ENCODE peak calls at places on chromosomes 5 and 9, in eight cellular contexts. X is lung, C is A549, Q is NT2/D1, U is HCT116, T is spleen, M is PC-9, B is tibial artery. V is an unnamed sample. For H3K9me3 and H3K4me1, the result is how much of the 10 kb centered on the place peaks cover.

GRCh38 chr9:115225459-115226116 is 107.6 kb upstream of the TNC start:
- DNase-seq in Q (no peak), T (no peak), U (no peak), M (no peak), C (no peak), B (no peak), X (no peak), V (no peak)

GRCh38 chr5:69032009-69032408 is 61.8 kb upstream of the SLC30A5 start:
- DNase-seq in X (no peak), T (no peak), Q (no peak), M (no peak), U (no peak), B (no peak), C (peak), V (no peak)

GRCh38 chr9:133333011-133333410 is 3.0 kb downstream of the SURF6 start:
- DNase-seq in U (no peak), B (peak), C (no peak), Q (no peak), M (no peak), T (peak), X (no peak), V (peak)

GRCh38 chr5:64746446-64746845 is 22.0 kb downstream of the SREK1IP1 start:
- DNase-seq in B (no peak), C (no peak), X (no peak), Q (no peak), U (no peak), M (no peak), T (no peak), V (no peak)

GRCh38 chr9:135905380-135906282 is 1.7 kb downstream of the CAMSAP1 start:
- DNase-seq in T (peak), X (no peak), B (no peak), M (peak), Q (no peak), U (peak), C (no peak), V (no peak)

GRCh38 chr9:73006986-73007385 is 54.1 kb upstream of the ALDH1A1 start:
- DNase-seq in X (no peak), U (no peak), C (no peak), Q (no peak), M (no peak), T (no peak), B (no peak), V (no peak)

GRCh38 chr5:168132186-168132585 is 159.3 kb upstream of the WWC1 start:
- DNase-seq in X (no peak), B (no peak), U (no peak), M (no peak), T (no peak), C (no peak), Q (no peak), V (no peak)

GRCh38 chr5:137264041-137264440 is 235.1 kb downstream of the SPOCK1 start:
- DNase-seq in C (no peak), B (no peak), Q (no peak), T (no peak), X (no peak), U (no peak), M (no peak), V (no peak)

GRCh38 chr9:125993423-125993935 is 246.3 kb downstream of the PBX3 start:
- DNase-seq in Q (no peak), U (no peak), M (no peak), T (peak), C (no peak), B (peak), X (no peak), V (no peak)

GRCh38 chr9:121851641-121852091 is 200.2 kb downstream of the DAB2IP start:
- DNase-seq in B (no peak), M (no peak), C (no peak), Q (no peak), U (no peak), T (no peak), X (no peak), V (no peak)

GRCh38 chr5:173395257-173395932 is 67.2 kb upstream of the STC2 start:
- DNase-seq in Q (no peak), X (no peak), M (no peak), U (peak), B (no peak), C (peak), T (no peak), V (no peak)

GRCh38 chr9:133714606-133715294 is 23.4 kb downstream of the SARDH start:
- DNase-seq in C (no peak), M (no peak), B (peak), U (no peak), X (no peak), Q (no peak), T (no peak), V (no peak)

GRCh38 chr5:132405646-132406045 is 36.1 kb downstream of the SLC22A5 start:
- DNase-seq in U (no peak), C (no peak), M (no peak), T (no peak), B (no peak), Q (no peak), X (no peak), V (no peak)

GRCh38 chr5:79842006-79842881 is 148.8 kb downstream of the MTX3 start:
- DNase-seq in T (no peak), Q (no peak), C (no peak), X (peak), M (no peak), B (no peak), U (no peak), V (no peak)

GRCh38 chr9:8188720-8189407 is 389.3 kb upstream of the DMAC1 start:
- DNase-seq in X (no peak), T (no peak), B (no peak), C (no peak), M (no peak), Q (no peak), U (no peak), V (no peak)

GRCh38 chr5:37133939-37134338 is 115.2 kb downstream of the CPLANE1 start:
- DNase-seq in C (no peak), M (peak), T (no peak), X (no peak), U (no peak), Q (no peak), B (no peak), V (no peak)

GRCh38 chr5:75509956-75510355 is 1.5 kb downstream of the CERT1 start:
- DNase-seq in U (no peak), X (peak), M (no peak), T (no peak), C (peak), Q (no peak), B (peak), V (no peak)

GRCh38 chr9:93110400-93110855 is 14.4 kb downstream of the CARD19 start:
- DNase-seq in U (no peak), M (no peak), C (no peak), X (no peak), B (peak), Q (no peak), T (peak), V (no peak)

GRCh38 chr9:101028346-101029299 is at the start of gene PLPPR1:
- DNase-seq in U (no peak), T (peak), M (no peak), X (peak), Q (peak), C (peak), B (no peak), V (no peak)

GRCh38 chr5:166781729-166782128 is 1509.7 kb upstream of the WWC1 start:
- DNase-seq in B (no peak), U (no peak), X (no peak), T (no peak), C (no peak), M (no peak), Q (peak), V (peak)

GRCh38 chr5:175895701-175896102 is 24.3 kb downstream of the CPLX2 start:
- DNase-seq in B (no peak), T (no peak), Q (no peak), C (no peak), U (no peak), X (no peak), M (peak), V (no peak)

GRCh38 chr9:131630206-131630831 is 85.0 kb downstream of the PRRT1B start:
- DNase-seq in T (no peak), B (no peak), C (no peak), M (no peak), U (no peak), X (no peak), Q (no peak), V (no peak)

GRCh38 chr5:57839025-57839424 is 356.4 kb upstream of the ACTBL2 start:
- DNase-seq in M (peak), Q (no peak), C (no peak), X (no peak), U (no peak), T (no peak), B (no peak), V (no peak)

GRCh38 chr5:81194633-81195333 is 38.3 kb upstream of the CKMT2 start:
- DNase-seq in C (peak), X (peak), Q (peak), B (peak), M (peak), T (peak), U (peak), V (peak)

GRCh38 chr9:76101472-76101871 is 211.0 kb downstream of the PCSK5 start:
- DNase-seq in C (no peak), B (no peak), M (no peak), Q (no peak), T (no peak), X (no peak), U (no peak), V (no peak)

GRCh38 chr9:35027871-35028270 is 38.3 kb downstream of the DNAJB5 start:
- DNase-seq in B (no peak), X (no peak), Q (no peak), C (no peak), T (no peak), M (no peak), U (no peak), V (no peak)
- H3K9me3 ChIP-seq in B (under half), X (under half), Q (under half), C (under half), T (under half), M (under half), U (under half), V (under half)

DNA sequence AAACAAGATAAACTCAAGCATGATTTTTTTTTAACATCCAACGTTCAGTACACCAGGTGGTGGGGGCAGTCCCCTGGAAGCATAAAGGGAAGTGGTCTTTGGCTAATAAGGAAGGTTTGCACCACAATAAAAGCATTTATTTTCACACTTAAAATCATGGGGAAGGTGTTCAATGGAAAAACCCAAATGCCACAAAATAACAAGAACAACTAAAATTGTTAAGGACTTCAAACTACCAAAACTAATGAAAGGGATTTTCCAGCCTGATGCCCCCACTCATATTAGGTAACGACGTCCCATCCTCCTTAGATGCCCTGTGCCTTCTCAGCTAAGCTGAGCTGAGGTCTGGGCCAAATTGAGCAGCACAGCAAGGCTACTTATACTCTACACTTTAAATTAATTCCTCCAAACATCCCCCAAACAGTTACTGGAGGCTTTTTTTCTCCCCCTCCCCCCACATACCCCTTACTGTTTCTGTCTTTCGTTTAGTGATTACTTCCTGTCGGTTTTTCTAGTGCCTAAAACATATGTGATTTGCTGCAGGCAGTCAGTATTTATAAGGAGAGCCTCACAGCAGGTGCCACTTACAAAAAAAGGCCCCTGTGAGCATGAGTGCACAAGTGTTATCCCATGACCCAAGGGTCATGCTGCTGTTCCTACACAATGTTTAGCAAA is 259.7 kb upstream of the ZNF608 start:
- DNase-seq in C (no peak), Q (no peak), X (no peak), B (no peak), T (no peak), M (no peak), U (no peak), V (no peak)
- H3K4me3 ChIP-seq in C (no peak), Q (no peak), X (no peak), B (no peak), T (no peak), M (no peak), U (no peak), V (no peak)

GRCh38 chr9:27377147-27377807 is 80.3 kb upstream of the EQTN start:
- DNase-seq in U (no peak), T (no peak), Q (no peak), X (no peak), M (no peak), B (no peak), C (peak), V (no peak)
- H3K4me1 ChIP-seq in U (under half), T (under half), Q (under half), X (under half), M (under half), B (under half), C (half or more), V (under half)

GRCh38 chr9:11431490-11431889 is 818.7 kb upstream of the PTPRD start:
- DNase-seq in B (no peak), U (no peak), T (no peak), M (no peak), C (no peak), X (no peak), Q (no peak), V (no peak)
- H3K9me3 ChIP-seq in B (under half), U (under half), T (under half), M (under half), C (under half), X (under half), Q (under half), V (under half)

V was measured in HAP-1.